ENCODE peak calls at places on chromosomes 12 and 14, in seven cellular contexts. P is NCI-H146; G is activated gamma-delta T cell treated with anti-CD3 and anti-CD28 coated beads, Interleukin-2, amount 50 U/mL, for 16 hours; L is COR-L47; W is EL; T is activated T-cell treated with anti-CD3 and anti-CD28 coated beads, Interleukin-2, amount 50 U/mL, for 4 hours; R is omental fat pad. F is an unnamed sample.

GRCh38 chr14:92560106-92560865 is 46.7 kb downstream of the RIN3 start:
- DNase-seq in P (no peak), T (peak; percentile 56), L (no peak), W (no peak), R (no peak), G (no peak), F (no peak)

GRCh38 chr12:43221216-43221615 is 330.8 kb downstream of the ADAMTS20 start:
- DNase-seq in P (no peak), G (no peak), L (no peak), R (no peak), T (no peak), W (no peak), F (no peak)

GRCh38 chr12:480831-481230 is 21.1 kb downstream of the B4GALNT3 start:
- DNase-seq in P (no peak), L (no peak), G (no peak), W (no peak), T (no peak), R (no peak), F (no peak)

GRCh38 chr14:104972301-104973211 is 5.6 kb downstream of the AHNAK2 start:
- DNase-seq in W (peak; percentile 48), P (peak; percentile 28), T (no peak), G (no peak), R (no peak), L (peak; percentile 54), F (peak; percentile 84)

GRCh38 chr12:39931857-39932256 is 174.0 kb downstream of the SLC2A13 start:
- DNase-seq in R (no peak), G (no peak), P (no peak), W (no peak), T (no peak), L (no peak), F (no peak)

GRCh38 chr12:89750821-89751227 is 42.2 kb upstream of the ATP2B1 start:
- DNase-seq in L (no peak), G (no peak), T (no peak), W (peak; percentile 86), R (no peak), P (no peak), F (no peak)

GRCh38 chr12:39887824-39888223 is 218.1 kb downstream of the SLC2A13 start:
- DNase-seq in W (no peak), L (no peak), T (no peak), P (no peak), R (no peak), G (no peak), F (no peak)

GRCh38 chr14:51977075-51977474 is 12.3 kb upstream of the RTRAF start:
- DNase-seq in G (no peak), W (no peak), T (no peak), L (no peak), R (no peak), P (no peak), F (no peak)

GRCh38 chr12:120101182-120101581 is 15.4 kb downstream of the RAB35 start:
- DNase-seq in P (no peak), L (no peak), W (no peak), T (no peak), G (no peak), R (no peak), F (no peak)

GRCh38 chr12:119225454-119225853 is 46.7 kb downstream of the HSPB8 start:
- DNase-seq in L (no peak), P (peak; percentile 45), G (no peak), W (no peak), T (no peak), R (no peak), F (no peak)

GRCh38 chr14:79549515-79549914 is 661.8 kb downstream of the DIO2 start:
- DNase-seq in L (no peak), G (no peak), P (no peak), T (no peak), R (no peak), W (peak; percentile 84), F (no peak)

GRCh38 chr12:11543513-11544168 is 105.8 kb upstream of the ETV6 start:
- DNase-seq in G (no peak), L (no peak), W (no peak), T (no peak), P (no peak), R (no peak), F (no peak)

GRCh38 chr12:132773077-132774020 is 11.7 kb upstream of the ANKLE2 start:
- DNase-seq in G (no peak), W (no peak), T (no peak), R (no peak), L (no peak), P (no peak), F (no peak)

GRCh38 chr14:98433436-98433835 is 838.6 kb downstream of the BCL11B start:
- DNase-seq in R (no peak), T (no peak), L (no peak), P (no peak), G (no peak), W (no peak), F (no peak)

GRCh38 chr12:57268264-57268663 is 17.3 kb upstream of the STAC3 start:
- DNase-seq in G (no peak), T (no peak), L (no peak), P (no peak), R (no peak), W (no peak), F (no peak)

GRCh38 chr12:106138646-106139421 is at the start of gene NUAK1:
- DNase-seq in R (no peak), T (no peak), P (peak; percentile 65), W (peak; percentile 64), G (no peak), L (peak; percentile 67), F (no peak)

GRCh38 chr12:21324551-21324950 is 10.2 kb downstream of the SLCO1A2 start:
- DNase-seq in T (no peak), G (no peak), W (no peak), L (no peak), P (no peak), R (no peak), F (no peak)

GRCh38 chr12:58725400-58726105 is 194.8 kb downstream of the LRIG3 start:
- DNase-seq in P (no peak), L (no peak), G (no peak), W (no peak), T (no peak), R (no peak), F (no peak)

GRCh38 chr12:79710707-79711483 is 20.1 kb upstream of the PAWR start:
- DNase-seq in P (no peak), W (no peak), T (no peak), G (no peak), L (no peak), R (no peak), F (no peak)

GRCh38 chr12:102685841-102686240 is 205.5 kb upstream of the IGF1 start:
- DNase-seq in P (no peak), T (no peak), R (no peak), L (no peak), G (no peak), W (no peak), F (no peak)

F was measured in breast epithelium.